ENCODE peak calls at places on chromosomes 1 and 21, in ten cellular contexts. S is left cardiac atrium; F is activated T-cell treated with anti-CD3 and anti-CD28 coated beads, Interleukin-2, amount 50 U/mL, for 24 hours; G is activated CD8-positive, alpha-beta memory T cell treated with anti-CD3 and anti-CD28 coated beads for 1 hour; X is spleen; Q is neural crest cell; D is RCC 7860; J is Calu3; T is foreskin fibroblast; C is RWPE1. V is an unnamed sample.

GRCh38 chr1:67626495-67627235 is 58.3 kb upstream of the GADD45A start:
- DNase-seq in S (no peak), F (no peak), G (no peak), X (no peak), Q (no peak), D (peak; percentile 63), J (peak; percentile 11), T (peak; percentile 78), C (peak; percentile 77), V (peak; percentile 93)

GRCh38 chr1:10450156-10450801 is 448 bp downstream of the CORT start:
- DNase-seq in S (no peak), F (no peak), G (no peak), X (no peak), Q (no peak), D (no peak), J (no peak), T (no peak), C (no peak), V (no peak)

GRCh38 chr1:167564592-167564991 is 11.0 kb upstream of the CREG1 start:
- DNase-seq in S (no peak), F (no peak), G (no peak), X (no peak), Q (no peak), D (no peak), J (peak; percentile 41), T (peak; percentile 14), C (no peak), V (no peak)

GRCh38 chr21:45839274-45839673 is 142.3 kb upstream of the COL6A1 start:
- DNase-seq in S (no peak), F (no peak), G (no peak), X (no peak), Q (no peak), D (no peak), J (no peak), T (peak; percentile 53), C (peak; percentile 20), V (no peak)

GRCh38 chr1:218886472-218886871 is 287.2 kb upstream of the LYPLAL1 start:
- DNase-seq in S (peak; percentile 49), F (no peak), G (no peak), X (no peak), Q (no peak), D (no peak), J (no peak), T (peak; percentile 77), C (no peak), V (no peak)

GRCh38 chr1:179753061-179753460 is 10.0 kb downstream of the FAM163A start:
- DNase-seq in S (no peak), F (no peak), G (no peak), X (no peak), Q (no peak), D (no peak), J (no peak), T (no peak), C (no peak), V (no peak)

GRCh38 chr1:155645648-155646047 is 35.6 kb downstream of the MSTO1 start:
- DNase-seq in S (peak; percentile 38), F (no peak), G (no peak), X (no peak), Q (no peak), D (no peak), J (no peak), T (peak; percentile 38), C (no peak), V (peak; percentile 79)

GRCh38 chr1:168136709-168137514 is at the start of gene GPR161:
- DNase-seq in S (peak; percentile 60), F (peak; percentile 56), G (no peak), X (peak; percentile 87), Q (peak; percentile 61), D (peak; percentile 20), J (peak; percentile 52), T (peak; percentile 77), C (no peak), V (no peak)

GRCh38 chr1:205975387-205975998 is 27.7 kb downstream of the RAB7B start:
- DNase-seq in S (no peak), F (no peak), G (no peak), X (no peak), Q (no peak), D (no peak), J (no peak), T (no peak), C (no peak), V (no peak)

GRCh38 chr1:174206148-174206826 is 47.0 kb downstream of the RABGAP1L start:
- DNase-seq in S (no peak), F (no peak), G (no peak), X (no peak), Q (no peak), D (no peak), J (no peak), T (no peak), C (no peak), V (no peak)

GRCh38 chr1:47895436-47895835 is 101.7 kb downstream of the TRABD2B start:
- DNase-seq in S (no peak), F (no peak), G (no peak), X (no peak), Q (no peak), D (no peak), J (no peak), T (no peak), C (no peak), V (no peak)

V was measured in COLO829.